ENCODE peak calls at places on chromosomes 7 and 10, in seven cellular contexts. One of them, this sample, is unnamed.

GRCh38 chr7:144834516-144835165 is 1.2 kb downstream of the TPK1 start:
- DNase-seq in activated T-helper 9 cell treated with anti-CD3 and anti-CD28 coated beads, Interleukin-2, amount 50 U/mL, for 16 hours: no peak
- DNase-seq in CD8-positive, alpha-beta T cell: peak
- DNase-seq in anterior cingulate cortex: no peak
- DNase-seq in posterior vena cava: no peak
- DNase-seq in HEK293T: no peak
- DNase-seq in T-helper 9 cell: peak
- DNase-seq in this sample: no peak

GRCh38 chr10:11357361-11357760 is 254.1 kb downstream of the USP6NL start:
- DNase-seq in T-helper 9 cell: no peak
- DNase-seq in CD8-positive, alpha-beta T cell: no peak
- DNase-seq in HEK293T: no peak
- DNase-seq in activated T-helper 9 cell treated with anti-CD3 and anti-CD28 coated beads, Interleukin-2, amount 50 U/mL, for 16 hours: no peak
- DNase-seq in posterior vena cava: no peak
- DNase-seq in anterior cingulate cortex: no peak
- DNase-seq in this sample: peak

GRCh38 chr7:122217125-122217524 is 73.1 kb upstream of the AASS start:
- DNase-seq in anterior cingulate cortex: no peak
- DNase-seq in HEK293T: no peak
- DNase-seq in activated T-helper 9 cell treated with anti-CD3 and anti-CD28 coated beads, Interleukin-2, amount 50 U/mL, for 16 hours: no peak
- DNase-seq in posterior vena cava: no peak
- DNase-seq in T-helper 9 cell: no peak
- DNase-seq in CD8-positive, alpha-beta T cell: no peak
- DNase-seq in this sample: no peak

GRCh38 chr10:121628859-121629258 is 30.6 kb upstream of the FGFR2 start:
- DNase-seq in anterior cingulate cortex: no peak
- DNase-seq in CD8-positive, alpha-beta T cell: no peak
- DNase-seq in T-helper 9 cell: no peak
- DNase-seq in activated T-helper 9 cell treated with anti-CD3 and anti-CD28 coated beads, Interleukin-2, amount 50 U/mL, for 16 hours: no peak
- DNase-seq in posterior vena cava: no peak
- DNase-seq in HEK293T: no peak
- DNase-seq in this sample: peak

GRCh38 chr10:114855776-114856543 is 34.4 kb downstream of the FHIP2A start:
- DNase-seq in HEK293T: no peak
- DNase-seq in CD8-positive, alpha-beta T cell: no peak
- DNase-seq in activated T-helper 9 cell treated with anti-CD3 and anti-CD28 coated beads, Interleukin-2, amount 50 U/mL, for 16 hours: no peak
- DNase-seq in anterior cingulate cortex: no peak
- DNase-seq in posterior vena cava: no peak
- DNase-seq in T-helper 9 cell: no peak
- DNase-seq in this sample: no peak

GRCh38 chr10:70960316-70960715 is 72.0 kb upstream of the PCBD1 start:
- DNase-seq in CD8-positive, alpha-beta T cell: no peak
- DNase-seq in T-helper 9 cell: no peak
- DNase-seq in posterior vena cava: no peak
- DNase-seq in HEK293T: no peak
- DNase-seq in activated T-helper 9 cell treated with anti-CD3 and anti-CD28 coated beads, Interleukin-2, amount 50 U/mL, for 16 hours: no peak
- DNase-seq in anterior cingulate cortex: no peak
- DNase-seq in this sample: no peak

GRCh38 chr7:147803625-147804024 is 786.9 kb upstream of the C7orf33 start:
- DNase-seq in HEK293T: peak
- DNase-seq in activated T-helper 9 cell treated with anti-CD3 and anti-CD28 coated beads, Interleukin-2, amount 50 U/mL, for 16 hours: no peak
- DNase-seq in anterior cingulate cortex: no peak
- DNase-seq in T-helper 9 cell: no peak
- DNase-seq in CD8-positive, alpha-beta T cell: no peak
- DNase-seq in posterior vena cava: no peak
- DNase-seq in this sample: no peak

GRCh38 chr10:70584941-70585544 is 17.5 kb downstream of the PRF1 start:
- DNase-seq in T-helper 9 cell: no peak
- DNase-seq in CD8-positive, alpha-beta T cell: no peak
- DNase-seq in activated T-helper 9 cell treated with anti-CD3 and anti-CD28 coated beads, Interleukin-2, amount 50 U/mL, for 16 hours: no peak
- DNase-seq in anterior cingulate cortex: no peak
- DNase-seq in posterior vena cava: no peak
- DNase-seq in HEK293T: peak
- DNase-seq in this sample: peak

GRCh38 chr7:43211693-43212092 is 99.2 kb downstream of the HECW1 start:
- DNase-seq in anterior cingulate cortex: no peak
- DNase-seq in activated T-helper 9 cell treated with anti-CD3 and anti-CD28 coated beads, Interleukin-2, amount 50 U/mL, for 16 hours: no peak
- DNase-seq in HEK293T: no peak
- DNase-seq in CD8-positive, alpha-beta T cell: no peak
- DNase-seq in T-helper 9 cell: no peak
- DNase-seq in posterior vena cava: no peak
- DNase-seq in this sample: no peak

GRCh38 chr10:100934084-100934659 is 21.4 kb downstream of the SLF2 start:
- DNase-seq in anterior cingulate cortex: no peak
- DNase-seq in HEK293T: peak
- DNase-seq in CD8-positive, alpha-beta T cell: no peak
- DNase-seq in posterior vena cava: no peak
- DNase-seq in activated T-helper 9 cell treated with anti-CD3 and anti-CD28 coated beads, Interleukin-2, amount 50 U/mL, for 16 hours: no peak
- DNase-seq in T-helper 9 cell: no peak
- DNase-seq in this sample: no peak

GRCh38 chr10:44965104-44965503 is 5.5 kb downstream of the RASSF4 start:
- DNase-seq in activated T-helper 9 cell treated with anti-CD3 and anti-CD28 coated beads, Interleukin-2, amount 50 U/mL, for 16 hours: no peak
- DNase-seq in HEK293T: no peak
- DNase-seq in posterior vena cava: no peak
- DNase-seq in anterior cingulate cortex: no peak
- DNase-seq in T-helper 9 cell: no peak
- DNase-seq in CD8-positive, alpha-beta T cell: peak
- DNase-seq in this sample: no peak

GRCh38 chr10:119761106-119761505 is 35.3 kb downstream of the INPP5F start:
- DNase-seq in CD8-positive, alpha-beta T cell: no peak
- DNase-seq in HEK293T: no peak
- DNase-seq in activated T-helper 9 cell treated with anti-CD3 and anti-CD28 coated beads, Interleukin-2, amount 50 U/mL, for 16 hours: no peak
- DNase-seq in posterior vena cava: no peak
- DNase-seq in anterior cingulate cortex: no peak
- DNase-seq in T-helper 9 cell: no peak
- DNase-seq in this sample: no peak

GRCh38 chr7:147443942-147444341 is 1146.6 kb upstream of the C7orf33 start:
- DNase-seq in posterior vena cava: no peak
- DNase-seq in T-helper 9 cell: no peak
- DNase-seq in anterior cingulate cortex: no peak
- DNase-seq in activated T-helper 9 cell treated with anti-CD3 and anti-CD28 coated beads, Interleukin-2, amount 50 U/mL, for 16 hours: no peak
- DNase-seq in CD8-positive, alpha-beta T cell: no peak
- DNase-seq in HEK293T: no peak
- DNase-seq in this sample: no peak

GRCh38 chr10:79176052-79176501 is 107.3 kb downstream of the ZMIZ1 start:
- DNase-seq in posterior vena cava: no peak
- DNase-seq in T-helper 9 cell: no peak
- DNase-seq in activated T-helper 9 cell treated with anti-CD3 and anti-CD28 coated beads, Interleukin-2, amount 50 U/mL, for 16 hours: no peak
- DNase-seq in anterior cingulate cortex: no peak
- DNase-seq in CD8-positive, alpha-beta T cell: no peak
- DNase-seq in HEK293T: no peak
- DNase-seq in this sample: no peak

GRCh38 chr7:122691569-122692235 is 7.2 kb downstream of the RNF133 start:
- DNase-seq in anterior cingulate cortex: no peak
- DNase-seq in posterior vena cava: no peak
- DNase-seq in T-helper 9 cell: no peak
- DNase-seq in activated T-helper 9 cell treated with anti-CD3 and anti-CD28 coated beads, Interleukin-2, amount 50 U/mL, for 16 hours: no peak
- DNase-seq in HEK293T: no peak
- DNase-seq in CD8-positive, alpha-beta T cell: no peak
- DNase-seq in this sample: no peak

GRCh38 chr7:134500406-134500805 is 27.0 kb upstream of the AKR1B10 start:
- DNase-seq in T-helper 9 cell: no peak
- DNase-seq in activated T-helper 9 cell treated with anti-CD3 and anti-CD28 coated beads, Interleukin-2, amount 50 U/mL, for 16 hours: no peak
- DNase-seq in anterior cingulate cortex: no peak
- DNase-seq in HEK293T: no peak
- DNase-seq in posterior vena cava: no peak
- DNase-seq in CD8-positive, alpha-beta T cell: no peak
- DNase-seq in this sample: no peak

GRCh38 chr7:42076870-42077269 is 160.1 kb downstream of the GLI3 start:
- DNase-seq in T-helper 9 cell: no peak
- DNase-seq in anterior cingulate cortex: no peak
- DNase-seq in posterior vena cava: no peak
- DNase-seq in CD8-positive, alpha-beta T cell: no peak
- DNase-seq in activated T-helper 9 cell treated with anti-CD3 and anti-CD28 coated beads, Interleukin-2, amount 50 U/mL, for 16 hours: no peak
- DNase-seq in HEK293T: no peak
- DNase-seq in this sample: no peak

GRCh38 chr7:6026917-6027316 is 4.3 kb upstream of the ANKRD61 start:
- DNase-seq in CD8-positive, alpha-beta T cell: no peak
- DNase-seq in T-helper 9 cell: no peak
- DNase-seq in HEK293T: no peak
- DNase-seq in anterior cingulate cortex: no peak
- DNase-seq in activated T-helper 9 cell treated with anti-CD3 and anti-CD28 coated beads, Interleukin-2, amount 50 U/mL, for 16 hours: no peak
- DNase-seq in posterior vena cava: no peak
- DNase-seq in this sample: no peak

GRCh38 chr10:69839696-69840345 is 38.1 kb downstream of the COL13A1 start:
- DNase-seq in HEK293T: no peak
- DNase-seq in activated T-helper 9 cell treated with anti-CD3 and anti-CD28 coated beads, Interleukin-2, amount 50 U/mL, for 16 hours: no peak
- DNase-seq in posterior vena cava: no peak
- DNase-seq in anterior cingulate cortex: no peak
- DNase-seq in CD8-positive, alpha-beta T cell: no peak
- DNase-seq in T-helper 9 cell: no peak
- DNase-seq in this sample: no peak

GRCh38 chr10:74153123-74153522 is 2.1 kb downstream of the ADK start:
- DNase-seq in HEK293T: no peak
- DNase-seq in posterior vena cava: no peak
- DNase-seq in T-helper 9 cell: no peak
- DNase-seq in anterior cingulate cortex: no peak
- DNase-seq in CD8-positive, alpha-beta T cell: no peak
- DNase-seq in activated T-helper 9 cell treated with anti-CD3 and anti-CD28 coated beads, Interleukin-2, amount 50 U/mL, for 16 hours: no peak
- DNase-seq in this sample: no peak

GRCh38 chr7:12805518-12805928 is 118.1 kb downstream of the ARL4A start:
- DNase-seq in anterior cingulate cortex: no peak
- DNase-seq in CD8-positive, alpha-beta T cell: no peak
- DNase-seq in posterior vena cava: no peak
- DNase-seq in T-helper 9 cell: no peak
- DNase-seq in HEK293T: no peak
- DNase-seq in activated T-helper 9 cell treated with anti-CD3 and anti-CD28 coated beads, Interleukin-2, amount 50 U/mL, for 16 hours: no peak
- DNase-seq in this sample: no peak

GRCh38 chr10:62715383-62715782 is 89.1 kb upstream of the ADO start:
- DNase-seq in HEK293T: no peak
- DNase-seq in T-helper 9 cell: no peak
- DNase-seq in activated T-helper 9 cell treated with anti-CD3 and anti-CD28 coated beads, Interleukin-2, amount 50 U/mL, for 16 hours: no peak
- DNase-seq in anterior cingulate cortex: no peak
- DNase-seq in posterior vena cava: no peak
- DNase-seq in CD8-positive, alpha-beta T cell: no peak
- DNase-seq in this sample: no peak

GRCh38 chr7:34128762-34129161 is 223.4 kb downstream of the BMPER start:
- DNase-seq in activated T-helper 9 cell treated with anti-CD3 and anti-CD28 coated beads, Interleukin-2, amount 50 U/mL, for 16 hours: no peak
- DNase-seq in CD8-positive, alpha-beta T cell: no peak
- DNase-seq in anterior cingulate cortex: no peak
- DNase-seq in T-helper 9 cell: no peak
- DNase-seq in posterior vena cava: no peak
- DNase-seq in HEK293T: no peak
- DNase-seq in this sample: no peak

GRCh38 chr10:61130366-61130765 is 186.4 kb upstream of the RHOBTB1 start:
- DNase-seq in anterior cingulate cortex: no peak
- DNase-seq in activated T-helper 9 cell treated with anti-CD3 and anti-CD28 coated beads, Interleukin-2, amount 50 U/mL, for 16 hours: no peak
- DNase-seq in CD8-positive, alpha-beta T cell: no peak
- DNase-seq in T-helper 9 cell: no peak
- DNase-seq in posterior vena cava: no peak
- DNase-seq in HEK293T: no peak
- DNase-seq in this sample: no peak

GRCh38 chr7:81273601-81274397 is 354.9 kb upstream of the SEMA3C start:
- DNase-seq in activated T-helper 9 cell treated with anti-CD3 and anti-CD28 coated beads, Interleukin-2, amount 50 U/mL, for 16 hours: no peak
- DNase-seq in anterior cingulate cortex: no peak
- DNase-seq in posterior vena cava: no peak
- DNase-seq in CD8-positive, alpha-beta T cell: no peak
- DNase-seq in HEK293T: no peak
- DNase-seq in T-helper 9 cell: no peak
- DNase-seq in this sample: no peak

GRCh38 chr10:103769176-103769575 is 86.2 kb downstream of the SH3PXD2A start:
- DNase-seq in posterior vena cava: no peak
- DNase-seq in activated T-helper 9 cell treated with anti-CD3 and anti-CD28 coated beads, Interleukin-2, amount 50 U/mL, for 16 hours: no peak
- DNase-seq in HEK293T: no peak
- DNase-seq in T-helper 9 cell: no peak
- DNase-seq in CD8-positive, alpha-beta T cell: no peak
- DNase-seq in anterior cingulate cortex: no peak
- DNase-seq in this sample: no peak

GRCh38 chr10:59962755-59963154 is 56.4 kb upstream of the CCDC6 start:
- DNase-seq in T-helper 9 cell: no peak
- DNase-seq in anterior cingulate cortex: no peak
- DNase-seq in activated T-helper 9 cell treated with anti-CD3 and anti-CD28 coated beads, Interleukin-2, amount 50 U/mL, for 16 hours: no peak
- DNase-seq in CD8-positive, alpha-beta T cell: no peak
- DNase-seq in HEK293T: no peak
- DNase-seq in posterior vena cava: no peak
- DNase-seq in this sample: no peak

GRCh38 chr7:96640054-96640453 is 69.6 kb downstream of the SEM1 start:
- DNase-seq in activated T-helper 9 cell treated with anti-CD3 and anti-CD28 coated beads, Interleukin-2, amount 50 U/mL, for 16 hours: no peak
- DNase-seq in T-helper 9 cell: no peak
- DNase-seq in HEK293T: no peak
- DNase-seq in anterior cingulate cortex: no peak
- DNase-seq in posterior vena cava: no peak
- DNase-seq in CD8-positive, alpha-beta T cell: no peak
- DNase-seq in this sample: no peak

GRCh38 chr7:114851406-114852025 is 70.4 kb upstream of the MDFIC start:
- DNase-seq in activated T-helper 9 cell treated with anti-CD3 and anti-CD28 coated beads, Interleukin-2, amount 50 U/mL, for 16 hours: no peak
- DNase-seq in anterior cingulate cortex: no peak
- DNase-seq in T-helper 9 cell: no peak
- DNase-seq in posterior vena cava: no peak
- DNase-seq in HEK293T: peak
- DNase-seq in CD8-positive, alpha-beta T cell: no peak
- DNase-seq in this sample: no peak

GRCh38 chr7:30321089-30321991 is 36.9 kb downstream of the ZNRF2 start:
- DNase-seq in HEK293T: no peak
- DNase-seq in CD8-positive, alpha-beta T cell: no peak
- DNase-seq in anterior cingulate cortex: no peak
- DNase-seq in posterior vena cava: no peak
- DNase-seq in T-helper 9 cell: no peak
- DNase-seq in activated T-helper 9 cell treated with anti-CD3 and anti-CD28 coated beads, Interleukin-2, amount 50 U/mL, for 16 hours: no peak
- DNase-seq in this sample: no peak

GRCh38 chr10:6721480-6721879 is 141.4 kb upstream of the PRKCQ start:
- DNase-seq in activated T-helper 9 cell treated with anti-CD3 and anti-CD28 coated beads, Interleukin-2, amount 50 U/mL, for 16 hours: no peak
- DNase-seq in posterior vena cava: no peak
- DNase-seq in CD8-positive, alpha-beta T cell: no peak
- DNase-seq in T-helper 9 cell: no peak
- DNase-seq in HEK293T: no peak
- DNase-seq in anterior cingulate cortex: no peak
- DNase-seq in this sample: no peak

This sample was measured in mesenteric fat pad.